ENCODE peak calls at places on chromosome 17, in eight cellular contexts. One of them, this sample, is unnamed.

GRCh38 chr17:82217120-82217529 is 4.5 kb upstream of the CCDC57 start:
- DNase-seq in kidney epithelial cell: no peak
- DNase-seq in AG08395: no peak
- DNase-seq in AG10803: peak; percentile 36
- DNase-seq in sciatic nerve: peak; percentile 68
- DNase-seq in fibroblast of lung: peak; percentile 31
- DNase-seq in MM.1S: no peak
- DNase-seq in posterior vena cava: no peak
- DNase-seq in this sample: peak; percentile 68

GRCh38 chr17:57033296-57033695 is 51.8 kb upstream of the AKAP1 start:
- DNase-seq in MM.1S: no peak
- DNase-seq in fibroblast of lung: peak; percentile 34
- DNase-seq in kidney epithelial cell: no peak
- DNase-seq in posterior vena cava: no peak
- DNase-seq in sciatic nerve: no peak
- DNase-seq in AG08395: no peak
- DNase-seq in AG10803: no peak
- DNase-seq in this sample: no peak

GRCh38 chr17:7023576-7024401 is 939 bp downstream of the BCL6B start:
- DNase-seq in AG10803: peak; percentile 72
- DNase-seq in AG08395: peak; percentile 83
- DNase-seq in fibroblast of lung: peak; percentile 84
- DNase-seq in MM.1S: peak; percentile 73
- DNase-seq in posterior vena cava: peak; percentile 98
- DNase-seq in sciatic nerve: peak; percentile 91
- DNase-seq in kidney epithelial cell: peak; percentile 51
- DNase-seq in this sample: peak; percentile 100

GRCh38 chr17:43360376-43360738 is 38.4 kb upstream of the ARL4D start:
- DNase-seq in MM.1S: peak; percentile 66
- DNase-seq in fibroblast of lung: peak; percentile 79
- DNase-seq in kidney epithelial cell: no peak
- DNase-seq in AG10803: peak; percentile 77
- DNase-seq in AG08395: peak; percentile 53
- DNase-seq in posterior vena cava: no peak
- DNase-seq in sciatic nerve: no peak
- DNase-seq in this sample: peak; percentile 96

GRCh38 chr17:14840616-14841231 is 424.4 kb downstream of the PMP22 start:
- DNase-seq in posterior vena cava: no peak
- DNase-seq in fibroblast of lung: peak; percentile 74
- DNase-seq in kidney epithelial cell: no peak
- DNase-seq in MM.1S: no peak
- DNase-seq in sciatic nerve: no peak
- DNase-seq in AG10803: peak; percentile 58
- DNase-seq in AG08395: no peak
- DNase-seq in this sample: no peak

GRCh38 chr17:72030067-72030899 is 90.5 kb upstream of the SOX9 start:
- DNase-seq in MM.1S: peak; percentile 16
- DNase-seq in AG08395: peak; percentile 75
- DNase-seq in posterior vena cava: no peak
- DNase-seq in AG10803: peak; percentile 62
- DNase-seq in fibroblast of lung: peak; percentile 68
- DNase-seq in kidney epithelial cell: peak; percentile 28
- DNase-seq in sciatic nerve: peak; percentile 59
- DNase-seq in this sample: no peak

GRCh38 chr17:67007266-67007665 is 37.1 kb upstream of the CACNG1 start:
- DNase-seq in MM.1S: no peak
- DNase-seq in kidney epithelial cell: no peak
- DNase-seq in AG08395: no peak
- DNase-seq in fibroblast of lung: no peak
- DNase-seq in posterior vena cava: no peak
- DNase-seq in AG10803: no peak
- DNase-seq in sciatic nerve: no peak
- DNase-seq in this sample: no peak

GRCh38 chr17:76241205-76241539 is 879 bp upstream of the RNF157 start:
- DNase-seq in kidney epithelial cell: no peak
- DNase-seq in posterior vena cava: no peak
- DNase-seq in AG10803: no peak
- DNase-seq in AG08395: no peak
- DNase-seq in fibroblast of lung: peak; percentile 44
- DNase-seq in sciatic nerve: no peak
- DNase-seq in MM.1S: no peak
- DNase-seq in this sample: no peak

GRCh38 chr17:57519199-57519598 is 225.9 kb downstream of the CCDC182 start:
- DNase-seq in kidney epithelial cell: peak; percentile 85
- DNase-seq in posterior vena cava: peak; percentile 36
- DNase-seq in AG10803: no peak
- DNase-seq in sciatic nerve: no peak
- DNase-seq in MM.1S: no peak
- DNase-seq in AG08395: peak; percentile 31
- DNase-seq in fibroblast of lung: peak; percentile 27
- DNase-seq in this sample: no peak

GRCh38 chr17:37179893-37180292 is 195.9 kb upstream of the C17orf78 start:
- DNase-seq in sciatic nerve: no peak
- DNase-seq in fibroblast of lung: peak; percentile 72
- DNase-seq in AG10803: peak; percentile 49
- DNase-seq in posterior vena cava: no peak
- DNase-seq in kidney epithelial cell: peak; percentile 59
- DNase-seq in AG08395: peak; percentile 8
- DNase-seq in MM.1S: no peak
- DNase-seq in this sample: no peak

GRCh38 chr17:17303010-17303846 is at the start of gene NT5M:
- DNase-seq in MM.1S: peak; percentile 88
- DNase-seq in fibroblast of lung: peak; percentile 66
- DNase-seq in AG10803: peak; percentile 53
- DNase-seq in sciatic nerve: peak; percentile 82
- DNase-seq in kidney epithelial cell: no peak
- DNase-seq in AG08395: peak; percentile 83
- DNase-seq in posterior vena cava: peak; percentile 92
- DNase-seq in this sample: peak; percentile 85

GRCh38 chr17:596763-597644 is 117.6 kb downstream of the VPS53 start:
- DNase-seq in AG10803: peak; percentile 56
- DNase-seq in kidney epithelial cell: peak; percentile 72
- DNase-seq in MM.1S: no peak
- DNase-seq in fibroblast of lung: peak; percentile 28
- DNase-seq in AG08395: peak; percentile 56
- DNase-seq in sciatic nerve: no peak
- DNase-seq in posterior vena cava: no peak
- DNase-seq in this sample: no peak

GRCh38 chr17:15456972-15457722 is 10.3 kb downstream of the CDRT4 start:
- DNase-seq in MM.1S: no peak
- DNase-seq in fibroblast of lung: peak; percentile 91
- DNase-seq in AG08395: peak; percentile 86
- DNase-seq in AG10803: peak; percentile 99
- DNase-seq in sciatic nerve: peak; percentile 83
- DNase-seq in posterior vena cava: no peak
- DNase-seq in kidney epithelial cell: no peak
- DNase-seq in this sample: no peak

GRCh38 chr17:9389116-9389515 is 186.5 kb downstream of the STX8 start:
- DNase-seq in AG08395: peak; percentile 31
- DNase-seq in MM.1S: peak; percentile 94
- DNase-seq in posterior vena cava: no peak
- DNase-seq in fibroblast of lung: peak; percentile 56
- DNase-seq in AG10803: peak; percentile 94
- DNase-seq in kidney epithelial cell: peak; percentile 98
- DNase-seq in sciatic nerve: no peak
- DNase-seq in this sample: no peak

GRCh38 chr17:27088767-27089078 is 205.2 kb upstream of the WSB1 start:
- DNase-seq in posterior vena cava: no peak
- DNase-seq in MM.1S: no peak
- DNase-seq in sciatic nerve: no peak
- DNase-seq in kidney epithelial cell: no peak
- DNase-seq in fibroblast of lung: no peak
- DNase-seq in AG08395: no peak
- DNase-seq in AG10803: no peak
- DNase-seq in this sample: no peak

GRCh38 chr17:80618304-80618703 is 73.7 kb downstream of the RPTOR start:
- DNase-seq in sciatic nerve: no peak
- DNase-seq in MM.1S: no peak
- DNase-seq in posterior vena cava: no peak
- DNase-seq in AG08395: no peak
- DNase-seq in kidney epithelial cell: no peak
- DNase-seq in AG10803: no peak
- DNase-seq in fibroblast of lung: no peak
- DNase-seq in this sample: no peak

GRCh38 chr17:10699861-10700260 is 2.5 kb downstream of the ADPRM start:
- DNase-seq in sciatic nerve: no peak
- DNase-seq in fibroblast of lung: no peak
- DNase-seq in AG08395: no peak
- DNase-seq in kidney epithelial cell: no peak
- DNase-seq in MM.1S: no peak
- DNase-seq in posterior vena cava: no peak
- DNase-seq in AG10803: peak; percentile 45
- DNase-seq in this sample: no peak

GRCh38 chr17:78356163-78356713 is 3.6 kb downstream of the SOCS3 start:
- DNase-seq in posterior vena cava: peak; percentile 87
- DNase-seq in AG10803: peak; percentile 81
- DNase-seq in AG08395: peak; percentile 44
- DNase-seq in kidney epithelial cell: no peak
- DNase-seq in MM.1S: peak; percentile 97
- DNase-seq in fibroblast of lung: peak; percentile 80
- DNase-seq in sciatic nerve: peak; percentile 70
- DNase-seq in this sample: peak; percentile 90

GRCh38 chr17:11241611-11242226 is 706 bp downstream of the SHISA6 start:
- DNase-seq in AG10803: no peak
- DNase-seq in sciatic nerve: no peak
- DNase-seq in posterior vena cava: no peak
- DNase-seq in fibroblast of lung: no peak
- DNase-seq in MM.1S: no peak
- DNase-seq in kidney epithelial cell: no peak
- DNase-seq in AG08395: no peak
- DNase-seq in this sample: no peak

GRCh38 chr17:41049110-41049509 is 2.0 kb upstream of the KRTAP2-1 start:
- DNase-seq in posterior vena cava: no peak
- DNase-seq in MM.1S: no peak
- DNase-seq in AG10803: peak; percentile 85
- DNase-seq in sciatic nerve: no peak
- DNase-seq in AG08395: peak; percentile 69
- DNase-seq in kidney epithelial cell: no peak
- DNase-seq in fibroblast of lung: no peak
- DNase-seq in this sample: no peak

GRCh38 chr17:9381068-9381467 is 194.6 kb downstream of the STX8 start:
- DNase-seq in AG10803: no peak
- DNase-seq in sciatic nerve: no peak
- DNase-seq in MM.1S: no peak
- DNase-seq in kidney epithelial cell: no peak
- DNase-seq in AG08395: no peak
- DNase-seq in posterior vena cava: no peak
- DNase-seq in fibroblast of lung: no peak
- DNase-seq in this sample: no peak

GRCh38 chr17:32970281-32970680 is 21.4 kb upstream of the SPACA3 start:
- DNase-seq in AG08395: peak; percentile 37
- DNase-seq in posterior vena cava: no peak
- DNase-seq in MM.1S: peak; percentile 52
- DNase-seq in kidney epithelial cell: no peak
- DNase-seq in sciatic nerve: no peak
- DNase-seq in fibroblast of lung: no peak
- DNase-seq in AG10803: peak; percentile 88
- DNase-seq in this sample: peak; percentile 40

GRCh38 chr17:33227911-33228310 is 65.2 kb downstream of the ASIC2 start:
- DNase-seq in sciatic nerve: no peak
- DNase-seq in posterior vena cava: no peak
- DNase-seq in AG10803: no peak
- DNase-seq in AG08395: no peak
- DNase-seq in kidney epithelial cell: no peak
- DNase-seq in MM.1S: no peak
- DNase-seq in fibroblast of lung: no peak
- DNase-seq in this sample: no peak